ENCODE peak calls at places on chromosomes 16 and 17, in ten cellular contexts. One of them, this sample, is unnamed.

GRCh38 chr16:50835358-50836060 is 93.6 kb downstream of the CYLD start:
- DNase-seq in body of pancreas: no peak
- DNase-seq in NCI-H1930: no peak
- DNase-seq in anterior cingulate cortex: no peak
- DNase-seq in central memory CD4-positive, alpha-beta T cell: no peak
- DNase-seq in stimulated activated CD8-positive, alpha-beta memory T cell treated with anti-CD3 and anti-CD28 coated beads, Interleukin-4, amount 100 ng/mL, for 48 hours: no peak
- DNase-seq in memory B cell: no peak
- DNase-seq in hippocampal formation: peak; percentile 34
- DNase-seq in hypothalamus: no peak
- DNase-seq in H54: no peak
- DNase-seq in this sample: peak; percentile 50

GRCh38 chr17:64020068-64020766 is at the start of gene ICAM2:
- DNase-seq in H54: no peak
- DNase-seq in NCI-H1930: no peak
- DNase-seq in stimulated activated CD8-positive, alpha-beta memory T cell treated with anti-CD3 and anti-CD28 coated beads, Interleukin-4, amount 100 ng/mL, for 48 hours: peak; percentile 88
- DNase-seq in body of pancreas: peak; percentile 76
- DNase-seq in hypothalamus: no peak
- DNase-seq in central memory CD4-positive, alpha-beta T cell: peak; percentile 97
- DNase-seq in anterior cingulate cortex: no peak
- DNase-seq in hippocampal formation: no peak
- DNase-seq in memory B cell: peak; percentile 86
- DNase-seq in this sample: no peak

GRCh38 chr16:3578610-3579551 is 1.7 kb upstream of the NLRC3 start:
- DNase-seq in hippocampal formation: no peak
- DNase-seq in hypothalamus: no peak
- DNase-seq in H54: peak; percentile 67
- DNase-seq in memory B cell: no peak
- DNase-seq in anterior cingulate cortex: no peak
- DNase-seq in stimulated activated CD8-positive, alpha-beta memory T cell treated with anti-CD3 and anti-CD28 coated beads, Interleukin-4, amount 100 ng/mL, for 48 hours: peak; percentile 81
- DNase-seq in central memory CD4-positive, alpha-beta T cell: peak; percentile 53
- DNase-seq in NCI-H1930: no peak
- DNase-seq in body of pancreas: peak; percentile 9
- DNase-seq in this sample: no peak

GRCh38 chr17:7214300-7215135 is 5.1 kb downstream of the DLG4 start:
- DNase-seq in anterior cingulate cortex: peak; percentile 97
- DNase-seq in hippocampal formation: peak; percentile 95
- DNase-seq in NCI-H1930: peak; percentile 99
- DNase-seq in hypothalamus: peak; percentile 89
- DNase-seq in central memory CD4-positive, alpha-beta T cell: peak; percentile 97
- DNase-seq in H54: peak; percentile 97
- DNase-seq in memory B cell: peak; percentile 99
- DNase-seq in body of pancreas: peak; percentile 98
- DNase-seq in stimulated activated CD8-positive, alpha-beta memory T cell treated with anti-CD3 and anti-CD28 coated beads, Interleukin-4, amount 100 ng/mL, for 48 hours: peak; percentile 100
- DNase-seq in this sample: peak; percentile 95

GRCh38 chr16:88487920-88488842 is 35.1 kb downstream of the ZFPM1 start:
- DNase-seq in NCI-H1930: no peak
- DNase-seq in anterior cingulate cortex: no peak
- DNase-seq in body of pancreas: peak; percentile 97
- DNase-seq in central memory CD4-positive, alpha-beta T cell: no peak
- DNase-seq in hippocampal formation: no peak
- DNase-seq in stimulated activated CD8-positive, alpha-beta memory T cell treated with anti-CD3 and anti-CD28 coated beads, Interleukin-4, amount 100 ng/mL, for 48 hours: no peak
- DNase-seq in H54: no peak
- DNase-seq in hypothalamus: no peak
- DNase-seq in memory B cell: no peak
- DNase-seq in this sample: no peak

GRCh38 chr16:19001788-19002187 is 18.1 kb downstream of the TMC7 start:
- DNase-seq in hypothalamus: no peak
- DNase-seq in NCI-H1930: no peak
- DNase-seq in anterior cingulate cortex: no peak
- DNase-seq in H54: peak; percentile 64
- DNase-seq in hippocampal formation: peak; percentile 31
- DNase-seq in central memory CD4-positive, alpha-beta T cell: no peak
- DNase-seq in memory B cell: no peak
- DNase-seq in body of pancreas: peak; percentile 43
- DNase-seq in stimulated activated CD8-positive, alpha-beta memory T cell treated with anti-CD3 and anti-CD28 coated beads, Interleukin-4, amount 100 ng/mL, for 48 hours: no peak
- DNase-seq in this sample: no peak

GRCh38 chr17:30586818-30587595 is 109.8 kb downstream of the GOSR1 start:
- DNase-seq in stimulated activated CD8-positive, alpha-beta memory T cell treated with anti-CD3 and anti-CD28 coated beads, Interleukin-4, amount 100 ng/mL, for 48 hours: peak; percentile 29
- DNase-seq in hypothalamus: no peak
- DNase-seq in H54: peak; percentile 27
- DNase-seq in body of pancreas: no peak
- DNase-seq in memory B cell: no peak
- DNase-seq in central memory CD4-positive, alpha-beta T cell: no peak
- DNase-seq in hippocampal formation: no peak
- DNase-seq in anterior cingulate cortex: no peak
- DNase-seq in NCI-H1930: no peak
- DNase-seq in this sample: no peak

GRCh38 chr17:35448214-35448898 is at the start of gene SLFN13:
- DNase-seq in anterior cingulate cortex: no peak
- DNase-seq in stimulated activated CD8-positive, alpha-beta memory T cell treated with anti-CD3 and anti-CD28 coated beads, Interleukin-4, amount 100 ng/mL, for 48 hours: peak; percentile 95
- DNase-seq in hypothalamus: no peak
- DNase-seq in H54: peak; percentile 38
- DNase-seq in NCI-H1930: peak; percentile 80
- DNase-seq in hippocampal formation: peak; percentile 7
- DNase-seq in body of pancreas: peak; percentile 72
- DNase-seq in memory B cell: peak; percentile 68
- DNase-seq in central memory CD4-positive, alpha-beta T cell: peak; percentile 82
- DNase-seq in this sample: peak; percentile 36

GRCh38 chr16:86567701-86568571 is 1.3 kb downstream of the FOXC2 start:
- DNase-seq in body of pancreas: no peak
- DNase-seq in NCI-H1930: no peak
- DNase-seq in hippocampal formation: no peak
- DNase-seq in H54: no peak
- DNase-seq in stimulated activated CD8-positive, alpha-beta memory T cell treated with anti-CD3 and anti-CD28 coated beads, Interleukin-4, amount 100 ng/mL, for 48 hours: no peak
- DNase-seq in memory B cell: no peak
- DNase-seq in anterior cingulate cortex: no peak
- DNase-seq in central memory CD4-positive, alpha-beta T cell: no peak
- DNase-seq in hypothalamus: no peak
- DNase-seq in this sample: no peak

GRCh38 chr17:21285164-21286065 is 904 bp downstream of the MAP2K3 start:
- DNase-seq in hippocampal formation: no peak
- DNase-seq in anterior cingulate cortex: no peak
- DNase-seq in NCI-H1930: no peak
- DNase-seq in body of pancreas: peak; percentile 52
- DNase-seq in stimulated activated CD8-positive, alpha-beta memory T cell treated with anti-CD3 and anti-CD28 coated beads, Interleukin-4, amount 100 ng/mL, for 48 hours: peak; percentile 38
- DNase-seq in H54: no peak
- DNase-seq in central memory CD4-positive, alpha-beta T cell: no peak
- DNase-seq in hypothalamus: no peak
- DNase-seq in memory B cell: no peak
- DNase-seq in this sample: no peak

GRCh38 chr17:64393000-64393402 is 2.3 kb upstream of the PECAM1 start:
- DNase-seq in memory B cell: no peak
- DNase-seq in H54: no peak
- DNase-seq in hippocampal formation: no peak
- DNase-seq in NCI-H1930: no peak
- DNase-seq in stimulated activated CD8-positive, alpha-beta memory T cell treated with anti-CD3 and anti-CD28 coated beads, Interleukin-4, amount 100 ng/mL, for 48 hours: peak; percentile 68
- DNase-seq in central memory CD4-positive, alpha-beta T cell: no peak
- DNase-seq in anterior cingulate cortex: no peak
- DNase-seq in body of pancreas: no peak
- DNase-seq in hypothalamus: no peak
- DNase-seq in this sample: no peak

GRCh38 chr16:56662357-56663354 is 4.9 kb downstream of the MT1F start:
- DNase-seq in hippocampal formation: no peak
- DNase-seq in body of pancreas: no peak
- DNase-seq in anterior cingulate cortex: no peak
- DNase-seq in NCI-H1930: peak; percentile 8
- DNase-seq in stimulated activated CD8-positive, alpha-beta memory T cell treated with anti-CD3 and anti-CD28 coated beads, Interleukin-4, amount 100 ng/mL, for 48 hours: peak; percentile 69
- DNase-seq in H54: no peak
- DNase-seq in hypothalamus: no peak
- DNase-seq in memory B cell: no peak
- DNase-seq in central memory CD4-positive, alpha-beta T cell: no peak
- DNase-seq in this sample: peak; percentile 47

GRCh38 chr16:86080982-86081381 is 182.0 kb downstream of the IRF8 start:
- DNase-seq in memory B cell: no peak
- DNase-seq in H54: no peak
- DNase-seq in NCI-H1930: no peak
- DNase-seq in hippocampal formation: no peak
- DNase-seq in stimulated activated CD8-positive, alpha-beta memory T cell treated with anti-CD3 and anti-CD28 coated beads, Interleukin-4, amount 100 ng/mL, for 48 hours: no peak
- DNase-seq in hypothalamus: no peak
- DNase-seq in body of pancreas: no peak
- DNase-seq in anterior cingulate cortex: no peak
- DNase-seq in central memory CD4-positive, alpha-beta T cell: no peak
- DNase-seq in this sample: no peak

GRCh38 chr16:57507414-57508083 is 21.3 kb upstream of the DOK4 start:
- DNase-seq in NCI-H1930: no peak
- DNase-seq in central memory CD4-positive, alpha-beta T cell: no peak
- DNase-seq in memory B cell: no peak
- DNase-seq in hypothalamus: no peak
- DNase-seq in stimulated activated CD8-positive, alpha-beta memory T cell treated with anti-CD3 and anti-CD28 coated beads, Interleukin-4, amount 100 ng/mL, for 48 hours: no peak
- DNase-seq in hippocampal formation: no peak
- DNase-seq in H54: no peak
- DNase-seq in anterior cingulate cortex: no peak
- DNase-seq in body of pancreas: no peak
- DNase-seq in this sample: no peak

GRCh38 chr16:27437946-27438345 is 36.0 kb downstream of the IL21R start:
- DNase-seq in memory B cell: no peak
- DNase-seq in central memory CD4-positive, alpha-beta T cell: no peak
- DNase-seq in hippocampal formation: no peak
- DNase-seq in H54: no peak
- DNase-seq in body of pancreas: no peak
- DNase-seq in hypothalamus: no peak
- DNase-seq in stimulated activated CD8-positive, alpha-beta memory T cell treated with anti-CD3 and anti-CD28 coated beads, Interleukin-4, amount 100 ng/mL, for 48 hours: no peak
- DNase-seq in NCI-H1930: no peak
- DNase-seq in anterior cingulate cortex: no peak
- DNase-seq in this sample: no peak

GRCh38 chr17:75783803-75784472 is 668 bp upstream of the UNK start:
- DNase-seq in stimulated activated CD8-positive, alpha-beta memory T cell treated with anti-CD3 and anti-CD28 coated beads, Interleukin-4, amount 100 ng/mL, for 48 hours: peak; percentile 54
- DNase-seq in H54: no peak
- DNase-seq in memory B cell: no peak
- DNase-seq in NCI-H1930: no peak
- DNase-seq in anterior cingulate cortex: no peak
- DNase-seq in body of pancreas: peak; percentile 86
- DNase-seq in hippocampal formation: no peak
- DNase-seq in hypothalamus: peak; percentile 72
- DNase-seq in central memory CD4-positive, alpha-beta T cell: no peak
- DNase-seq in this sample: no peak

This sample was measured in head of caudate nucleus.